ENCODE peak calls at places on chromosomes 1 and 21, in seven cellular contexts. One of them, this sample, is unnamed.

GRCh38 chr1:14775434-14775833 is 176.9 kb downstream of the KAZN start:
- DNase-seq in PC-3: no peak
- DNase-seq in right atrium auricular region: no peak
- DNase-seq in mammary epithelial cell: no peak
- DNase-seq in cardiac muscle cell: no peak
- DNase-seq in esophagus muscularis mucosa: no peak
- DNase-seq in stomach: no peak
- DNase-seq in this sample: no peak

GRCh38 chr1:47914218-47914937 is 82.8 kb downstream of the TRABD2B start:
- DNase-seq in PC-3: no peak
- DNase-seq in right atrium auricular region: no peak
- DNase-seq in mammary epithelial cell: peak; percentile 48
- DNase-seq in cardiac muscle cell: no peak
- DNase-seq in esophagus muscularis mucosa: no peak
- DNase-seq in stomach: no peak
- DNase-seq in this sample: peak; percentile 54

GRCh38 chr21:32868631-32869454 is 97.3 kb upstream of the PAXBP1 start:
- DNase-seq in PC-3: no peak
- DNase-seq in right atrium auricular region: no peak
- DNase-seq in mammary epithelial cell: no peak
- DNase-seq in cardiac muscle cell: no peak
- DNase-seq in esophagus muscularis mucosa: peak; percentile 42
- DNase-seq in stomach: no peak
- DNase-seq in this sample: no peak

GRCh38 chr1:172138636-172139035 is 281.8 kb upstream of the C1orf105 start:
- DNase-seq in PC-3: no peak
- DNase-seq in right atrium auricular region: no peak
- DNase-seq in mammary epithelial cell: peak; percentile 79
- DNase-seq in cardiac muscle cell: peak; percentile 15
- DNase-seq in esophagus muscularis mucosa: no peak
- DNase-seq in stomach: no peak
- DNase-seq in this sample: no peak

GRCh38 chr21:33434770-33435360 is 31.7 kb downstream of the IFNGR2 start:
- DNase-seq in PC-3: peak; percentile 93
- DNase-seq in right atrium auricular region: no peak
- DNase-seq in mammary epithelial cell: peak; percentile 97
- DNase-seq in cardiac muscle cell: no peak
- DNase-seq in esophagus muscularis mucosa: no peak
- DNase-seq in stomach: no peak
- DNase-seq in this sample: no peak

GRCh38 chr1:165512817-165513216 is 31.0 kb upstream of the LRRC52 start:
- DNase-seq in PC-3: no peak
- DNase-seq in right atrium auricular region: no peak
- DNase-seq in mammary epithelial cell: no peak
- DNase-seq in cardiac muscle cell: no peak
- DNase-seq in esophagus muscularis mucosa: peak; percentile 86
- DNase-seq in stomach: no peak
- DNase-seq in this sample: no peak

GRCh38 chr1:228750915-228751314 is 15.6 kb downstream of the RHOU start:
- DNase-seq in PC-3: no peak
- DNase-seq in right atrium auricular region: no peak
- DNase-seq in mammary epithelial cell: no peak
- DNase-seq in cardiac muscle cell: no peak
- DNase-seq in esophagus muscularis mucosa: no peak
- DNase-seq in stomach: no peak
- DNase-seq in this sample: no peak

GRCh38 chr1:43043695-43044094 is 85.0 kb upstream of the SLC2A1 start:
- DNase-seq in PC-3: no peak
- DNase-seq in right atrium auricular region: no peak
- DNase-seq in mammary epithelial cell: peak; percentile 86
- DNase-seq in cardiac muscle cell: no peak
- DNase-seq in esophagus muscularis mucosa: no peak
- DNase-seq in stomach: no peak
- DNase-seq in this sample: no peak

GRCh38 chr1:226763741-226764264 is 24.7 kb upstream of the ITPKB start:
- DNase-seq in PC-3: peak; percentile 97
- DNase-seq in right atrium auricular region: no peak
- DNase-seq in mammary epithelial cell: peak; percentile 89
- DNase-seq in cardiac muscle cell: no peak
- DNase-seq in esophagus muscularis mucosa: no peak
- DNase-seq in stomach: no peak
- DNase-seq in this sample: no peak

GRCh38 chr1:180773210-180773865 is 139.4 kb upstream of the KIAA1614 start:
- DNase-seq in PC-3: peak; percentile 49
- DNase-seq in right atrium auricular region: no peak
- DNase-seq in mammary epithelial cell: peak; percentile 51
- DNase-seq in cardiac muscle cell: no peak
- DNase-seq in esophagus muscularis mucosa: no peak
- DNase-seq in stomach: no peak
- DNase-seq in this sample: no peak

DNA sequence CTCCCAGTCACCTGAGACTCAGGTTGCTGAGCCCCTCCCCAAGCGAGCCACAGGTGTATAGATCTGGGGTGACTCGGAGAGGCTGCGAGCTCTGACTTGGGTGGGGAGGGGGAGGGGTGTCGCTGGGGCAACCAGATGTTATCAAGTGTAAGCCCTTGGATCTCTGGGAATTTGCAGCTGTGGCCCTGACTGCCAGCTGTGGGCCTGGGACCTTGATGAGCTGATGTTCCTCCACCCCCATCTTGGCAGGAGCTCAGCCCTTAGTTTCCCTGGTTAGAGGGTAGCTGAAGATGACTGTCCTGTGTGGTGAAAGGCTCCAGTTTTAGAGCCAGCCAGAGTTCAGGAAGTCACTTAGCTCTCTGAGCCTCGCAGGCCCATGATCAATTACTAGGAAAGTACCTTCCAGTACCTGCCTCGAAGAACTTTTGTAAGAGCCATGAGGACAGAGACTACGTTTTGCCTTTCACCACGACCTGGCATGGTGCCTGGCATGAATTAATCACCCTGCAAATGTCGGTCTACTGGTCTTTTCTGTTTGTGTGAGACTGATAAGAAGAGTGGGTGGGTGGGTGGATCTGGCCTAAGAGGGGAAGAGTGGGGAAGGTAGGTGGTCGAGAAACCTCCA is 55.8 kb downstream of the YARS1 start:
- DNase-seq in PC-3: peak; percentile 95
- DNase-seq in right atrium auricular region: peak; percentile 81
- DNase-seq in mammary epithelial cell: peak; percentile 98
- DNase-seq in cardiac muscle cell: no peak
- DNase-seq in esophagus muscularis mucosa: no peak
- DNase-seq in stomach: peak; percentile 90
- DNase-seq in this sample: peak; percentile 66
- H3K4me3 ChIP-seq in PC-3: peak overlapping the region; percentile 64
- H3K4me3 ChIP-seq in right atrium auricular region: no peak overlapping the region
- H3K4me3 ChIP-seq in mammary epithelial cell: no peak overlapping the region
- H3K4me3 ChIP-seq in cardiac muscle cell: no peak overlapping the region
- H3K4me3 ChIP-seq in esophagus muscularis mucosa: no peak overlapping the region
- H3K4me3 ChIP-seq in stomach: no peak overlapping the region
- H3K4me3 ChIP-seq in this sample: no peak overlapping the region

GRCh38 chr21:38863291-38863690 is 57.6 kb downstream of the ETS2 start:
- DNase-seq in PC-3: no peak
- DNase-seq in right atrium auricular region: no peak
- DNase-seq in mammary epithelial cell: no peak
- DNase-seq in cardiac muscle cell: no peak
- DNase-seq in esophagus muscularis mucosa: peak; percentile 45
- DNase-seq in stomach: no peak
- DNase-seq in this sample: no peak

GRCh38 chr21:38863843-38864363 is 58.2 kb downstream of the ETS2 start:
- DNase-seq in PC-3: no peak
- DNase-seq in right atrium auricular region: no peak
- DNase-seq in mammary epithelial cell: no peak
- DNase-seq in cardiac muscle cell: peak; percentile 21
- DNase-seq in esophagus muscularis mucosa: peak; percentile 72
- DNase-seq in stomach: no peak
- DNase-seq in this sample: no peak

GRCh38 chr21:38861006-38861405 is 55.3 kb downstream of the ETS2 start:
- DNase-seq in PC-3: no peak
- DNase-seq in right atrium auricular region: no peak
- DNase-seq in mammary epithelial cell: no peak
- DNase-seq in cardiac muscle cell: no peak
- DNase-seq in esophagus muscularis mucosa: peak; percentile 53
- DNase-seq in stomach: no peak
- DNase-seq in this sample: no peak

GRCh38 chr21:38859852-38860251 is 54.1 kb downstream of the ETS2 start:
- DNase-seq in PC-3: peak; percentile 17
- DNase-seq in right atrium auricular region: no peak
- DNase-seq in mammary epithelial cell: peak; percentile 68
- DNase-seq in cardiac muscle cell: no peak
- DNase-seq in esophagus muscularis mucosa: peak; percentile 42
- DNase-seq in stomach: no peak
- DNase-seq in this sample: no peak

DNA sequence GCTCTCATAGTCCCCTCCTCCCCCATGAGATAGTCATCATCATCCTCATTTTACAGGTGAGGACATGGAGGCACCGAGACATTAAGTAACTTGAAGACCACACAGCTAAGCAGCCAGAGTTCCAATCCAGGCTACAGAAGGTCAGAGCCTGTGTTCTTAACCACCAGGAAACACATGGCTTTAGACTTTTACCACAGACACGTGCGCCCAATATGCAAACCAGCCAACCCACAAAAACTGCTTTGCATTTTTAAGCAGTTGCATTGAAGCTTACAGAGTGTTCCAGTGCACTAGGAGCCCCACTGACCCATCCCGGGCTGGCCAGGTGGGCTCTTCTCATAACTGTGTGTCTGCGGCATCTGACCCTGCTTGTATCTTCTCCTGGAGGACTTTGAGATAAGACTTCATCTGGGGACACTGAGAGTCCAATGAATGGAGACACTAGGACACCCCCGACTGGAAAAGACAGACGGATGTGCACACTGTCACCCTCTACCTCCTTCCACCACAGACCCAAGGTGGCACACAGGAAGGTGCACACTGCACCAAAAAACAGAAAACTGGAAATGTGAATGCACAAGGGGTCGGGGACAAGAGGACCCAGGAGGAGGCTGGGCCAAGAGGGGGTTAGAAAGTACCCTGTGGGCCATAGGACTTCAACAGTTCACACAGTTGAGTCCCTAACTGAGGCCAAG is 56.4 kb downstream of the ETS2 start:
- DNase-seq in PC-3: no peak
- DNase-seq in right atrium auricular region: no peak
- DNase-seq in mammary epithelial cell: no peak
- DNase-seq in cardiac muscle cell: no peak
- DNase-seq in esophagus muscularis mucosa: no peak
- DNase-seq in stomach: no peak
- DNase-seq in this sample: no peak
- TF ChIP-seq CTCF in PC-3: no peak
- TF ChIP-seq CTCF in right atrium auricular region: no peak
- TF ChIP-seq CTCF in mammary epithelial cell: no peak
- TF ChIP-seq CTCF in cardiac muscle cell: no peak
- TF ChIP-seq CTCF in esophagus muscularis mucosa: no peak
- TF ChIP-seq CTCF in stomach: no peak
- TF ChIP-seq CTCF in this sample: no peak

DNA sequence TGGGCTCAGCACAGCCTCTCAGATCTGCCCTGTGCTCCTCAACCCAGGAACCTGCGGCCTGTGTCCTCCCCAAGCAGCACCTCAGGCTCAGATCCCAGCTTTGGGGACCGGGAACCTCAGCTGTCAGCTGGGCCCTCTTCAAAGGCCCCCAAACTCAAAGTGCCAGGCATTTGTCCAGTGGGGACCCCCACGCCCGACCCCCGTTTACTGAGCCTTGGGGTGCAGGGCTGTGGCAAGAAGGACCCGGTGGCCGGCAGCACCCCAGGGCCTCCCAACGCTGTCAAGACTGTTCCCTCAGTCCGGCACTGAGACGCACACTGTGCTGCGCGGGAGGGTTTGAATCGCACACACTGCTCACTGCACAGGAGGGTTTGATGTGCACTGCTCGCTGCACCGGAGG is 35.0 kb downstream of the MORN1 start:
- DNase-seq in PC-3: no peak
- DNase-seq in right atrium auricular region: no peak
- DNase-seq in mammary epithelial cell: no peak
- DNase-seq in cardiac muscle cell: no peak
- DNase-seq in esophagus muscularis mucosa: no peak
- DNase-seq in stomach: no peak
- DNase-seq in this sample: no peak
- H3K4me1 ChIP-seq in PC-3: peaks cover 7% of the 10 kb centered on the region
- H3K4me1 ChIP-seq in right atrium auricular region: no peaks in the 10 kb centered on the region
- H3K4me1 ChIP-seq in mammary epithelial cell: peaks cover 3% of the 10 kb centered on the region
- H3K4me1 ChIP-seq in cardiac muscle cell: no peaks in the 10 kb centered on the region
- H3K4me1 ChIP-seq in esophagus muscularis mucosa: peaks cover 3% of the 10 kb centered on the region
- H3K4me1 ChIP-seq in stomach: peaks cover 28% of the 10 kb centered on the region
- H3K4me1 ChIP-seq in this sample: no peaks in the 10 kb centered on the region

GRCh38 chr1:237040823-237041222 is 1.2 kb upstream of the RYR2 start:
- DNase-seq in PC-3: no peak
- DNase-seq in right atrium auricular region: no peak
- DNase-seq in mammary epithelial cell: no peak
- DNase-seq in cardiac muscle cell: no peak
- DNase-seq in esophagus muscularis mucosa: no peak
- DNase-seq in stomach: no peak
- DNase-seq in this sample: no peak
- H3K4me3 ChIP-seq in PC-3: no peak overlapping the region
- H3K4me3 ChIP-seq in right atrium auricular region: no peak overlapping the region
- H3K4me3 ChIP-seq in mammary epithelial cell: no peak overlapping the region
- H3K4me3 ChIP-seq in cardiac muscle cell: no peak overlapping the region
- H3K4me3 ChIP-seq in esophagus muscularis mucosa: no peak overlapping the region
- H3K4me3 ChIP-seq in stomach: no peak overlapping the region
- H3K4me3 ChIP-seq in this sample: no peak overlapping the region

GRCh38 chr1:235058695-235059094 is 69.9 kb downstream of the TOMM20 start:
- DNase-seq in PC-3: no peak
- DNase-seq in right atrium auricular region: no peak
- DNase-seq in mammary epithelial cell: no peak
- DNase-seq in cardiac muscle cell: no peak
- DNase-seq in esophagus muscularis mucosa: no peak
- DNase-seq in stomach: no peak
- DNase-seq in this sample: no peak

GRCh38 chr1:235057385-235058306 is 71.0 kb downstream of the TOMM20 start:
- DNase-seq in PC-3: no peak
- DNase-seq in right atrium auricular region: no peak
- DNase-seq in mammary epithelial cell: no peak
- DNase-seq in cardiac muscle cell: no peak
- DNase-seq in esophagus muscularis mucosa: no peak
- DNase-seq in stomach: no peak
- DNase-seq in this sample: no peak

GRCh38 chr1:235059221-235059620 is 69.4 kb downstream of the TOMM20 start:
- DNase-seq in PC-3: no peak
- DNase-seq in right atrium auricular region: no peak
- DNase-seq in mammary epithelial cell: no peak
- DNase-seq in cardiac muscle cell: no peak
- DNase-seq in esophagus muscularis mucosa: no peak
- DNase-seq in stomach: no peak
- DNase-seq in this sample: no peak

GRCh38 chr1:235054961-235055360 is 73.7 kb downstream of the TOMM20 start:
- DNase-seq in PC-3: no peak
- DNase-seq in right atrium auricular region: no peak
- DNase-seq in mammary epithelial cell: no peak
- DNase-seq in cardiac muscle cell: no peak
- DNase-seq in esophagus muscularis mucosa: no peak
- DNase-seq in stomach: no peak
- DNase-seq in this sample: no peak

GRCh38 chr1:235056937-235057336 is 71.7 kb downstream of the TOMM20 start:
- DNase-seq in PC-3: peak; percentile 17
- DNase-seq in right atrium auricular region: no peak
- DNase-seq in mammary epithelial cell: peak; percentile 50
- DNase-seq in cardiac muscle cell: no peak
- DNase-seq in esophagus muscularis mucosa: no peak
- DNase-seq in stomach: no peak
- DNase-seq in this sample: no peak
- TF ChIP-seq CTCF in PC-3: peak; percentile 31
- TF ChIP-seq CTCF in right atrium auricular region: no peak
- TF ChIP-seq CTCF in mammary epithelial cell: peak; percentile 62
- TF ChIP-seq CTCF in cardiac muscle cell: no peak
- TF ChIP-seq CTCF in esophagus muscularis mucosa: no peak
- TF ChIP-seq CTCF in stomach: no peak
- TF ChIP-seq CTCF in this sample: no peak

GRCh38 chr1:54377040-54377691 is 29.0 kb downstream of the SSBP3 start:
- DNase-seq in PC-3: no peak
- DNase-seq in right atrium auricular region: no peak
- DNase-seq in mammary epithelial cell: no peak
- DNase-seq in cardiac muscle cell: peak; percentile 44
- DNase-seq in esophagus muscularis mucosa: no peak
- DNase-seq in stomach: peak; percentile 61
- DNase-seq in this sample: no peak
- H3K4me1 ChIP-seq in PC-3: peaks cover 10% of the 10 kb centered on the region
- H3K4me1 ChIP-seq in right atrium auricular region: no peaks in the 10 kb centered on the region
- H3K4me1 ChIP-seq in mammary epithelial cell: peaks cover 7% of the 10 kb centered on the region
- H3K4me1 ChIP-seq in cardiac muscle cell: peaks cover 78% of the 10 kb centered on the region
- H3K4me1 ChIP-seq in esophagus muscularis mucosa: peaks cover 77% of the 10 kb centered on the region
- H3K4me1 ChIP-seq in stomach: peaks cover 100% of the 10 kb centered on the region
- H3K4me1 ChIP-seq in this sample: peaks cover 40% of the 10 kb centered on the region